ENCODE peak calls at places on chromosomes 11 and 22, in six cellular contexts. H is left ventricle myocardium inferior, R is Panc1, S is omental fat pad, C is WTC11, X is sigmoid colon. Q is an unnamed sample.

GRCh38 chr11:13884159-13884799 is 78.2 kb upstream of the SPON1 start:
- DNase-seq in X (no peak), C (no peak), S (no peak), H (no peak), R (no peak), Q (no peak)

GRCh38 chr11:133163463-133164419 is 368.6 kb downstream of the OPCML start:
- DNase-seq in X (no peak), R (peak), S (no peak), C (no peak), H (no peak), Q (no peak)

GRCh38 chr11:19814421-19814820 is 101.8 kb downstream of the NAV2 start:
- DNase-seq in X (no peak), H (no peak), C (peak), S (no peak), R (no peak), Q (no peak)

GRCh38 chr22:25700996-25701815 is 40.8 kb upstream of the MYO18B start:
- DNase-seq in H (peak), X (no peak), R (no peak), C (no peak), S (no peak), Q (no peak)

GRCh38 chr11:58647866-58648265 is 25.4 kb downstream of the CNTF start:
- DNase-seq in R (no peak), H (no peak), X (no peak), S (no peak), C (no peak), Q (no peak)

GRCh38 chr22:43854151-43854785 is 8.0 kb downstream of the SULT4A1 start:
- DNase-seq in R (no peak), H (no peak), X (peak), C (no peak), S (no peak), Q (no peak)

GRCh38 chr22:26395926-26396325 is 33.1 kb upstream of the ASPHD2 start:
- DNase-seq in C (no peak), H (no peak), X (no peak), R (no peak), S (no peak), Q (no peak)

GRCh38 chr11:131696584-131697120 is 326.2 kb downstream of the NTM start:
- DNase-seq in X (no peak), R (no peak), H (no peak), C (no peak), S (no peak), Q (no peak)

GRCh38 chr22:22944268-22944985 is 56.8 kb downstream of the IGLL5 start:
- DNase-seq in H (no peak), C (no peak), X (no peak), R (no peak), S (no peak), Q (no peak)

GRCh38 chr11:6320411-6321207 is at the start of gene CAVIN3:
- DNase-seq in X (peak), S (peak), R (no peak), H (peak), C (peak), Q (no peak)

GRCh38 chr11:130449996-130450419 is 1.6 kb downstream of the ADAMTS15 start:
- DNase-seq in S (peak), X (peak), R (no peak), H (peak), C (peak), Q (no peak)

GRCh38 chr11:128300785-128301184 is 286.6 kb downstream of the ETS1 start:
- DNase-seq in H (no peak), S (no peak), R (no peak), X (no peak), C (no peak), Q (no peak)

GRCh38 chr11:74694136-74694535 is 37.1 kb downstream of the CHRDL2 start:
- DNase-seq in X (no peak), C (no peak), H (no peak), S (no peak), R (no peak), Q (no peak)

GRCh38 chr22:37782340-37783168 is 25.2 kb upstream of the GCAT start:
- DNase-seq in S (no peak), H (no peak), C (no peak), X (no peak), R (no peak), Q (no peak)

GRCh38 chr11:70568504-70569172 is 170.3 kb downstream of the CTTN start:
- DNase-seq in X (no peak), H (peak), C (peak), S (no peak), R (no peak), Q (no peak)

GRCh38 chr11:65553301-65554001 is 4.7 kb downstream of the LTBP3 start:
- DNase-seq in X (no peak), R (no peak), H (no peak), C (peak), S (no peak), Q (no peak)

GRCh38 chr22:32123657-32124056 is 35.4 kb downstream of the C22orf42 start:
- DNase-seq in X (no peak), C (peak), H (no peak), S (no peak), R (no peak), Q (no peak)
- TF ChIP-seq CTCF in X (no peak), C (peak), H (peak), S (no peak), R (peak), Q (no peak)

DNA sequence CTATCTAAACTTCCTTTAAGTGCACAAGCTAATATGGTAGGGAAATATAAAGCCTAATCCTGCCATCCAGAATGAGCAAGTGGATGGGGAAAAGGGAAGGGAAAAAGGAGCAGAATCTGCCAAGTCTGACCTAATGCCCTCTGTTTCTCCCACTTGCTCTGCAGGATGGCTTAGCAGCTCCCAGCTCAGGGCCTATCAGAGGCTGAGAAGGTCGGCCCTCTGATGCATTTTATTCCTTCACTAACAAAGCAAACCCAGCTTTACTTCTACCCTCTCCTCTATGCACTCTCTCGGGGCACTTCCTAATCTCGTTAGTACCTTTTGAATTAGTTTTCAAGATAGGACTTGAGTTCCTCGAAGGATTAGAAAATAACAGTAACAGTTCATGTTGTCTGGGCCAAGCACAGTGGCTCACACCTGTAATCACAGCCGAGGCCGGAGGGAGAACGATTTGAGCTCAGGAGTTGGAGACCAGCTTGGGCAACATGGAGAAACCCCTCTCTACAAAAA is 9.9 kb upstream of the OR51V1 start:
- DNase-seq in H (no peak), R (no peak), X (no peak), S (no peak), C (no peak), Q (no peak)
- TF ChIP-seq CTCF in H (no peak), R (no peak), X (no peak), S (no peak), C (no peak), Q (no peak)

GRCh38 chr11:77101043-77101537 is 1.6 kb upstream of the OMP start:
- DNase-seq in R (no peak), X (no peak), C (peak), S (no peak), H (no peak), Q (no peak)
- TF ChIP-seq CTCF in R (no peak), X (no peak), C (peak), S (no peak), H (peak), Q (peak)

GRCh38 chr11:77557553-77557952 is 32.2 kb upstream of the AQP11 start:
- DNase-seq in X (no peak), H (no peak), S (no peak), C (peak), R (peak), Q (no peak)
- TF ChIP-seq CTCF in X (no peak), H (peak), S (no peak), C (no peak), R (peak), Q (no peak)

GRCh38 chr22:41366323-41367014 is 15.3 kb upstream of the TEF start:
- DNase-seq in S (no peak), R (no peak), X (no peak), H (no peak), C (no peak), Q (no peak)

GRCh38 chr22:41365425-41365824 is 16.3 kb upstream of the TEF start:
- DNase-seq in S (no peak), C (no peak), R (no peak), H (no peak), X (no peak), Q (no peak)

GRCh38 chr22:41368543-41368817 is 13.3 kb upstream of the TEF start:
- DNase-seq in H (no peak), X (no peak), S (no peak), C (no peak), R (no peak), Q (no peak)

GRCh38 chr22:41367680-41368542 is 13.8 kb upstream of the TEF start:
- DNase-seq in X (peak), R (no peak), C (no peak), H (peak), S (no peak), Q (no peak)

DNA sequence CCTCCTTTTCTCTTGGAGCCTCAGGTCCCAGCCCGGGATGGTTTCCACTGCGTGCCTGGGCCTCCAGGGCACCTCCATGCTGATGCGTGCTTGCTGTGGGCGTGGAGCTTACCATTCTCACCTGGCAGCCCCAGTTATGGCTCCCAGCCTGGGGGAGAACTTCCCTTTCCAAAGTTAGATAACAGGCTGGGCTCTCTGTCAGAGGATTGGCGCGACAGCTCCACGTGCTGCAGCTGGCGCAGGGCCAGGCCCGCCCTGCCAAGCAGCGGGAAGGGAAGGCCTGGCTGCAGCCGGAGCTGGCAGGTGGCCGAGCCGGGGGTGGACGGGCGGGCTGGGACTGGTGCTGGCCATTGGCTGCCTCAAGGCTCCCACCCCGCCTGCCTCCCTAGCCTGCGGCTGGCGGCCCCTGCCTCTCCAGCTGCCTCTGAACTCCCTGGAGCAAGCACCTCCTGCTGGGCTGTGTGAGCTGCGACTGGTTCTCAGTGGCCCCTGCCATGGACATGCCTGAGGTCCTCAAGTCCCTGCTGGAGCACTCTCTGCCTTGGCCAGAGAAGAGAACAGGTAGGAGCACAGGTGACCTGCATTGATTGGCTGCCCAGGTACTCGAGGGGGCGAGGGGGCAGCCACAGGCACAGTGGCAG is 14.6 kb upstream of the TEF start:
- DNase-seq in C (peak), S (peak), H (peak), X (peak), R (no peak), Q (no peak)
- TF ChIP-seq CTCF in C (no peak), S (no peak), H (peak), X (peak), R (no peak), Q (no peak)